ENCODE peak calls at places on chromosomes 4 and X, in seven cellular contexts. H is SHP77; R is T follicular helper cell; F is CD4-positive, alpha-beta T cell; J is NCI-H1436; L is KBM-7; Z is mucosa of descending colon. I is an unnamed sample.

GRCh38 chr4:13919021-13919441 is 291.5 kb upstream of the BOD1L1 start:
- DNase-seq in Z (peak), J (no peak), L (no peak), F (no peak), H (no peak), R (no peak), I (no peak)

GRCh38 chr4:99076292-99076976 is 12.2 kb downstream of the ADH5 start:
- DNase-seq in L (no peak), H (no peak), Z (peak), F (no peak), R (no peak), J (no peak), I (no peak)

GRCh38 chr4:4569036-4569435 is 27.2 kb upstream of the STX18 start:
- DNase-seq in H (no peak), R (no peak), Z (no peak), J (no peak), L (no peak), F (no peak), I (no peak)

GRCh38 chr4:146379744-146380143 is 142.0 kb downstream of the SLC10A7 start:
- DNase-seq in H (no peak), L (no peak), F (no peak), R (no peak), Z (no peak), J (no peak), I (no peak)

GRCh38 chr4:55303818-55304217 is 42.2 kb upstream of the SRD5A3 start:
- DNase-seq in F (no peak), H (no peak), R (no peak), J (no peak), L (no peak), Z (no peak), I (no peak)

GRCh38 chr4:153008578-153009199 is 72.6 kb downstream of the FHDC1 start:
- DNase-seq in H (no peak), R (no peak), Z (no peak), F (no peak), L (no peak), J (no peak), I (no peak)

GRCh38 chr4:114659386-114660008 is 60.9 kb downstream of the UGT8 start:
- DNase-seq in L (peak), R (peak), Z (peak), F (no peak), J (peak), H (peak), I (peak)

GRCh38 chr4:118905546-118905945 is 16.9 kb downstream of the SYNPO2 start:
- DNase-seq in J (no peak), F (no peak), Z (no peak), H (no peak), R (no peak), L (peak), I (no peak)

GRCh38 chr4:14269824-14270223 is 642.3 kb upstream of the BOD1L1 start:
- DNase-seq in H (no peak), L (peak), J (no peak), Z (peak), R (no peak), F (no peak), I (no peak)

GRCh38 chrX:28586291-28586690 is 955 bp upstream of the IL1RAPL1 start:
- DNase-seq in Z (no peak), R (no peak), F (no peak), L (no peak), J (no peak), H (no peak), I (no peak)

GRCh38 chr4:110211007-110211769 is 12.8 kb upstream of the ELOVL6 start:
- DNase-seq in H (peak), R (no peak), Z (peak), J (peak), F (no peak), L (peak), I (no peak)

GRCh38 chr4:1167244-1167949 is 5.0 kb downstream of the SPON2 start:
- DNase-seq in J (peak), R (peak), L (peak), H (peak), Z (peak), F (peak), I (peak)

GRCh38 chrX:110944323-110944761 is 148.7 kb upstream of the CHRDL1 start:
- DNase-seq in H (no peak), J (peak), Z (no peak), L (no peak), R (no peak), F (no peak), I (no peak)

GRCh38 chr4:92215471-92215870 is 88.3 kb upstream of the GRID2 start:
- DNase-seq in F (no peak), R (no peak), L (no peak), J (no peak), Z (no peak), H (no peak), I (no peak)

GRCh38 chrX:28794751-28795150 is 207.5 kb downstream of the IL1RAPL1 start:
- DNase-seq in H (no peak), J (no peak), R (no peak), Z (no peak), F (no peak), L (no peak), I (no peak)

GRCh38 chr4:173680278-173680677 is 150.2 kb upstream of the HAND2 start:
- DNase-seq in H (no peak), L (no peak), Z (no peak), R (no peak), J (no peak), F (no peak), I (no peak)

GRCh38 chr4:104487105-104487504 is 7.6 kb downstream of the CXXC4 start:
- DNase-seq in L (no peak), R (no peak), F (no peak), J (peak), Z (peak), H (no peak), I (no peak)

GRCh38 chr4:1133033-1133432 is 19.7 kb upstream of the RNF212 start:
- DNase-seq in H (no peak), Z (no peak), F (no peak), L (no peak), J (no peak), R (no peak), I (no peak)

GRCh38 chr4:88655226-88655625 is 42.4 kb downstream of the NAP1L5 start:
- DNase-seq in H (no peak), F (no peak), L (no peak), J (no peak), R (no peak), Z (no peak), I (no peak)

GRCh38 chrX:149493567-149494562 is 11.2 kb downstream of the IDS start:
- DNase-seq in Z (peak), F (no peak), L (peak), J (no peak), H (no peak), R (no peak), I (no peak)

GRCh38 chr4:189206953-189207352 is 733.7 kb upstream of the FRG1 start:
- DNase-seq in F (no peak), L (no peak), R (no peak), J (no peak), H (peak), Z (no peak), I (no peak)

GRCh38 chr4:156931267-156931666 is 40.3 kb downstream of the PDGFC start:
- DNase-seq in F (no peak), R (no peak), H (peak), J (no peak), L (no peak), Z (peak), I (no peak)

GRCh38 chrX:3820170-3820569 is 106.7 kb upstream of the PRKX start:
- DNase-seq in H (no peak), L (no peak), J (no peak), R (no peak), Z (no peak), F (no peak), I (no peak)